ENCODE peak calls at places on chromosomes 2 and 18, in six cellular contexts. One of them, this sample, is unnamed.

GRCh38 chr2:121128741-121129659 is 156.0 kb downstream of the TFCP2L1 start:
- DNase-seq in IMR-90: no peak
- DNase-seq in neuronal stem cell: peak
- DNase-seq in mesendoderm: peak
- DNase-seq in H9: peak
- DNase-seq in H1: peak
- DNase-seq in this sample: peak

GRCh38 chr2:115634578-115634977 is 1192.1 kb downstream of the DPP10 start:
- DNase-seq in IMR-90: no peak
- DNase-seq in neuronal stem cell: no peak
- DNase-seq in mesendoderm: peak
- DNase-seq in H9: no peak
- DNase-seq in H1: no peak
- DNase-seq in this sample: peak

GRCh38 chr2:17429130-17429529 is 89.1 kb downstream of the RAD51AP2 start:
- DNase-seq in IMR-90: peak
- DNase-seq in neuronal stem cell: no peak
- DNase-seq in mesendoderm: no peak
- DNase-seq in H9: no peak
- DNase-seq in H1: no peak
- DNase-seq in this sample: peak

GRCh38 chr2:71943238-71944182 is 204.2 kb downstream of the CYP26B1 start:
- DNase-seq in IMR-90: no peak
- DNase-seq in neuronal stem cell: no peak
- DNase-seq in mesendoderm: no peak
- DNase-seq in H9: peak
- DNase-seq in H1: peak
- DNase-seq in this sample: no peak

GRCh38 chr18:49021076-49021432 is 70.3 kb upstream of the SMAD7 start:
- DNase-seq in IMR-90: no peak
- DNase-seq in neuronal stem cell: no peak
- DNase-seq in mesendoderm: no peak
- DNase-seq in H9: no peak
- DNase-seq in H1: no peak
- DNase-seq in this sample: no peak

GRCh38 chr2:237691908-237692600 is 64.7 kb downstream of the LRRFIP1 start:
- DNase-seq in IMR-90: peak
- DNase-seq in neuronal stem cell: peak
- DNase-seq in mesendoderm: peak
- DNase-seq in H9: peak
- DNase-seq in H1: no peak
- DNase-seq in this sample: peak

GRCh38 chr2:219525533-219526232 is 11.4 kb downstream of the ASIC4 start:
- DNase-seq in IMR-90: no peak
- DNase-seq in neuronal stem cell: no peak
- DNase-seq in mesendoderm: peak
- DNase-seq in H9: no peak
- DNase-seq in H1: no peak
- DNase-seq in this sample: no peak

GRCh38 chr2:203340791-203341487 is 12.7 kb downstream of the ABI2 start:
- DNase-seq in IMR-90: peak
- DNase-seq in neuronal stem cell: peak
- DNase-seq in mesendoderm: peak
- DNase-seq in H9: peak
- DNase-seq in H1: no peak
- DNase-seq in this sample: peak

GRCh38 chr2:124286089-124286783 is 261.1 kb downstream of the CNTNAP5 start:
- DNase-seq in IMR-90: no peak
- DNase-seq in neuronal stem cell: no peak
- DNase-seq in mesendoderm: peak
- DNase-seq in H9: peak
- DNase-seq in H1: no peak
- DNase-seq in this sample: no peak

GRCh38 chr18:58847383-58848071 is 17.1 kb upstream of the ZNF532 start:
- DNase-seq in IMR-90: no peak
- DNase-seq in neuronal stem cell: peak
- DNase-seq in mesendoderm: peak
- DNase-seq in H9: peak
- DNase-seq in H1: peak
- DNase-seq in this sample: peak

GRCh38 chr18:52667388-52667787 is 327.4 kb downstream of the DCC start:
- DNase-seq in IMR-90: no peak
- DNase-seq in neuronal stem cell: no peak
- DNase-seq in mesendoderm: no peak
- DNase-seq in H9: no peak
- DNase-seq in H1: no peak
- DNase-seq in this sample: no peak

GRCh38 chr2:42567806-42568429 is 514 bp upstream of the MTA3 start:
- DNase-seq in IMR-90: no peak
- DNase-seq in neuronal stem cell: peak
- DNase-seq in mesendoderm: peak
- DNase-seq in H9: peak
- DNase-seq in H1: peak
- DNase-seq in this sample: peak

GRCh38 chr2:99648115-99648850 is 158.5 kb upstream of the REV1 start:
- DNase-seq in IMR-90: peak
- DNase-seq in neuronal stem cell: no peak
- DNase-seq in mesendoderm: no peak
- DNase-seq in H9: no peak
- DNase-seq in H1: no peak
- DNase-seq in this sample: no peak

GRCh38 chr18:35178260-35178659 is 62.6 kb upstream of the ZNF397 start:
- DNase-seq in IMR-90: peak
- DNase-seq in neuronal stem cell: no peak
- DNase-seq in mesendoderm: no peak
- DNase-seq in H9: no peak
- DNase-seq in H1: no peak
- DNase-seq in this sample: no peak

GRCh38 chr2:127191331-127192219 is 28.5 kb downstream of the CYP27C1 start:
- DNase-seq in IMR-90: no peak
- DNase-seq in neuronal stem cell: no peak
- DNase-seq in mesendoderm: no peak
- DNase-seq in H9: no peak
- DNase-seq in H1: no peak
- DNase-seq in this sample: no peak

GRCh38 chr2:15912203-15912602 is 28.1 kb upstream of the MYCN start:
- DNase-seq in IMR-90: peak
- DNase-seq in neuronal stem cell: no peak
- DNase-seq in mesendoderm: no peak
- DNase-seq in H9: no peak
- DNase-seq in H1: peak
- DNase-seq in this sample: peak

GRCh38 chr2:102871707-102872106 is 109.9 kb downstream of the TMEM182 start:
- DNase-seq in IMR-90: no peak
- DNase-seq in neuronal stem cell: no peak
- DNase-seq in mesendoderm: no peak
- DNase-seq in H9: no peak
- DNase-seq in H1: no peak
- DNase-seq in this sample: no peak

GRCh38 chr2:49002750-49003149 is 151.6 kb downstream of the FSHR start:
- DNase-seq in IMR-90: peak
- DNase-seq in neuronal stem cell: no peak
- DNase-seq in mesendoderm: no peak
- DNase-seq in H9: no peak
- DNase-seq in H1: no peak
- DNase-seq in this sample: no peak

GRCh38 chr2:12950957-12951656 is 234.4 kb downstream of the TRIB2 start:
- DNase-seq in IMR-90: peak
- DNase-seq in neuronal stem cell: no peak
- DNase-seq in mesendoderm: peak
- DNase-seq in H9: no peak
- DNase-seq in H1: no peak
- DNase-seq in this sample: peak

GRCh38 chr2:170717991-170718589 is 3.0 kb downstream of the SP5 start:
- DNase-seq in IMR-90: no peak
- DNase-seq in neuronal stem cell: peak
- DNase-seq in mesendoderm: peak
- DNase-seq in H9: no peak
- DNase-seq in H1: no peak
- DNase-seq in this sample: no peak

GRCh38 chr2:45337396-45337795 is 273.7 kb downstream of the SRBD1 start:
- DNase-seq in IMR-90: no peak
- DNase-seq in neuronal stem cell: no peak
- DNase-seq in mesendoderm: no peak
- DNase-seq in H9: no peak
- DNase-seq in H1: no peak
- DNase-seq in this sample: no peak
- H2BK120ac ChIP-seq in IMR-90: no peak
- H2BK120ac ChIP-seq in neuronal stem cell: no peak
- H2BK120ac ChIP-seq in mesendoderm: no peak
- H2BK120ac ChIP-seq in H9: no peak
- H2BK120ac ChIP-seq in H1: no peak
- H2BK120ac ChIP-seq in this sample: no peak

GRCh38 chr18:75208055-75208835 is 694 bp downstream of the PTGR3 start:
- DNase-seq in IMR-90: peak
- DNase-seq in neuronal stem cell: peak
- DNase-seq in mesendoderm: peak
- DNase-seq in H9: peak
- DNase-seq in H1: peak
- DNase-seq in this sample: peak

GRCh38 chr18:75209952-75210261 is 690 bp upstream of the TSHZ1 start:
- DNase-seq in IMR-90: no peak
- DNase-seq in neuronal stem cell: no peak
- DNase-seq in mesendoderm: peak
- DNase-seq in H9: no peak
- DNase-seq in H1: no peak
- DNase-seq in this sample: peak

GRCh38 chr18:75207298-75208054 is 1.5 kb downstream of the PTGR3 start:
- DNase-seq in IMR-90: peak
- DNase-seq in neuronal stem cell: peak
- DNase-seq in mesendoderm: peak
- DNase-seq in H9: no peak
- DNase-seq in H1: no peak
- DNase-seq in this sample: no peak

GRCh38 chr18:75209129-75209951 is at the start of gene PTGR3:
- DNase-seq in IMR-90: peak
- DNase-seq in neuronal stem cell: peak
- DNase-seq in mesendoderm: peak
- DNase-seq in H9: peak
- DNase-seq in H1: peak
- DNase-seq in this sample: peak

GRCh38 chr18:75208836-75209128 is 157 bp downstream of the PTGR3 start:
- DNase-seq in IMR-90: no peak
- DNase-seq in neuronal stem cell: no peak
- DNase-seq in mesendoderm: no peak
- DNase-seq in H9: peak
- DNase-seq in H1: peak
- DNase-seq in this sample: peak
- H2BK120ac ChIP-seq in IMR-90: peak
- H2BK120ac ChIP-seq in neuronal stem cell: no peak
- H2BK120ac ChIP-seq in mesendoderm: no peak
- H2BK120ac ChIP-seq in H9: no peak
- H2BK120ac ChIP-seq in H1: no peak
- H2BK120ac ChIP-seq in this sample: peak

GRCh38 chr2:3586220-3586619 is 8.7 kb upstream of the COLEC11 start:
- DNase-seq in IMR-90: no peak
- DNase-seq in neuronal stem cell: no peak
- DNase-seq in mesendoderm: no peak
- DNase-seq in H9: no peak
- DNase-seq in H1: no peak
- DNase-seq in this sample: no peak

GRCh38 chr2:3587021-3587420 is 7.9 kb upstream of the COLEC11 start:
- DNase-seq in IMR-90: no peak
- DNase-seq in neuronal stem cell: no peak
- DNase-seq in mesendoderm: peak
- DNase-seq in H9: no peak
- DNase-seq in H1: no peak
- DNase-seq in this sample: no peak

GRCh38 chr2:3588084-3588483 is 6.8 kb upstream of the COLEC11 start:
- DNase-seq in IMR-90: no peak
- DNase-seq in neuronal stem cell: no peak
- DNase-seq in mesendoderm: no peak
- DNase-seq in H9: no peak
- DNase-seq in H1: no peak
- DNase-seq in this sample: no peak

GRCh38 chr2:3587432-3587831 is 7.5 kb upstream of the COLEC11 start:
- DNase-seq in IMR-90: peak
- DNase-seq in neuronal stem cell: no peak
- DNase-seq in mesendoderm: no peak
- DNase-seq in H9: no peak
- DNase-seq in H1: no peak
- DNase-seq in this sample: no peak

GRCh38 chr2:3589086-3589485 is 5.8 kb upstream of the COLEC11 start:
- DNase-seq in IMR-90: no peak
- DNase-seq in neuronal stem cell: no peak
- DNase-seq in mesendoderm: no peak
- DNase-seq in H9: no peak
- DNase-seq in H1: no peak
- DNase-seq in this sample: no peak
- H2BK120ac ChIP-seq in IMR-90: peak
- H2BK120ac ChIP-seq in neuronal stem cell: no peak
- H2BK120ac ChIP-seq in mesendoderm: no peak
- H2BK120ac ChIP-seq in H9: no peak
- H2BK120ac ChIP-seq in H1: no peak
- H2BK120ac ChIP-seq in this sample: no peak

GRCh38 chr2:37832590-37833197 is 92.4 kb upstream of the RMDN2 start:
- DNase-seq in IMR-90: peak
- DNase-seq in neuronal stem cell: peak
- DNase-seq in mesendoderm: peak
- DNase-seq in H9: peak
- DNase-seq in H1: peak
- DNase-seq in this sample: peak

GRCh38 chr2:37829616-37830385 is 95.3 kb upstream of the RMDN2 start:
- DNase-seq in IMR-90: no peak
- DNase-seq in neuronal stem cell: no peak
- DNase-seq in mesendoderm: no peak
- DNase-seq in H9: no peak
- DNase-seq in H1: no peak
- DNase-seq in this sample: peak

GRCh38 chr2:37833420-37833819 is 91.7 kb upstream of the RMDN2 start:
- DNase-seq in IMR-90: no peak
- DNase-seq in neuronal stem cell: no peak
- DNase-seq in mesendoderm: no peak
- DNase-seq in H9: no peak
- DNase-seq in H1: no peak
- DNase-seq in this sample: no peak

GRCh38 chr2:37829202-37829601 is 95.9 kb upstream of the RMDN2 start:
- DNase-seq in IMR-90: peak
- DNase-seq in neuronal stem cell: no peak
- DNase-seq in mesendoderm: peak
- DNase-seq in H9: no peak
- DNase-seq in H1: no peak
- DNase-seq in this sample: peak

DNA sequence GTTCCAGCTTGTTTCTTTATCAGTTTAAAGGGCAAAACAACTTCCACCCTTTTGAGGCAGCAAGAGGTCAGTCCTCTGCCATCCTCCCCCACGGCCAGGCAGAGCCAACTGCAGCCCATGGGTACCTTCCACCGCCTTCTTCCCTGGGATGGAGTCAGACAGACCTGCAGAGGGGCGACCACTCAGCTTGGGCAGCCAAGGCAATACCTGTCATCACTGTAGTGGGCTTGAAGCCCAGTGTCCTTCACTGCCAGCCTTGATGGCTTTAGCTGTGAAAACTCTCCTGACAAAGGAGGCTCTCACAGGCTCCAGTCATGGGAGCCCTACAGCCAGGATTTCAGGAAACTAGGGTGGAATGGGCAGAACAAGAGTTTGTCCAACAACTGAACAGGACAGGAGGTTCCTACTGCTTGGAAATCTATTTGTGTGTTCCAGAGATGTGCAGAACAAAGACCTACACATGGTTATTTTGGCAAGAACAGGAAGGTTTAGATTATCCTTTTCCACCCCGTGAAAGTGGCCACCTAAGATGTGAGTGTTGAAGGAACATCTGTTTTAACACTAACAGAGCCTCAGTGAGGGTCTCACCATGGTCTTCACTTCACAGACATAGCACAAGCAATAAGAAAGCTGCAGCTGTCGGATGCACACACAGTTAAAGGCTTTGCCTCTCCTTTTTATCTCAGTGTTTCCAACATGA is 93.9 kb upstream of the RMDN2 start:
- DNase-seq in IMR-90: no peak
- DNase-seq in neuronal stem cell: no peak
- DNase-seq in mesendoderm: no peak
- DNase-seq in H9: no peak
- DNase-seq in H1: no peak
- DNase-seq in this sample: no peak
- H2BK120ac ChIP-seq in IMR-90: peak
- H2BK120ac ChIP-seq in neuronal stem cell: no peak
- H2BK120ac ChIP-seq in mesendoderm: no peak
- H2BK120ac ChIP-seq in H9: no peak
- H2BK120ac ChIP-seq in H1: no peak
- H2BK120ac ChIP-seq in this sample: peak